ENCODE peak calls at places on chromosomes 2 and 18, in nine cellular contexts. D is NCI-H82; H is COR-L47; M is NCI-H446; R is activated T-cell treated with anti-CD3 and anti-CD28 coated beads for 48 hours; T is fibroblast of mammary gland; S is left cardiac atrium; K is stimulated activated CD8-positive, alpha-beta memory T cell treated with anti-CD3 and anti-CD28 coated beads, Interleukin-2, amount 100 ng/mL, for 1 hour; U is mesenteric fat pad. C is an unnamed sample.
A peak's percentile ranks its signal among the peaks of the same experiment; 100 is the strongest.

GRCh38 chr18:13235981-13236380 is 17.4 kb downstream of the LDLRAD4 start:
- DNase-seq in K (no peak), M (no peak), U (peak; percentile 89), D (peak; percentile 24), R (no peak), S (peak; percentile 78), H (no peak), T (no peak), C (no peak)

GRCh38 chr2:73979686-73980085 is 5.0 kb upstream of the TET3 start:
- DNase-seq in K (no peak), S (no peak), H (no peak), U (no peak), T (peak; percentile 92), D (no peak), R (no peak), M (no peak), C (no peak)

GRCh38 chr18:26717123-26717522 is 148.4 kb downstream of the AQP4 start:
- DNase-seq in H (no peak), U (no peak), R (no peak), K (no peak), D (no peak), M (no peak), T (no peak), S (no peak), C (no peak)

GRCh38 chr2:183740241-183740640 is 616.0 kb downstream of the NUP35 start:
- DNase-seq in D (no peak), K (no peak), R (no peak), U (no peak), H (no peak), S (no peak), M (no peak), T (no peak), C (no peak)

GRCh38 chr2:60818272-60818671 is 62.2 kb downstream of the PAPOLG start:
- DNase-seq in T (peak; percentile 25), U (no peak), H (no peak), R (peak; percentile 54), K (no peak), D (no peak), M (no peak), S (no peak), C (no peak)

GRCh38 chr2:3242747-3243369 is 134.8 kb downstream of the EIPR1 start:
- DNase-seq in D (no peak), M (no peak), R (no peak), S (no peak), U (no peak), H (no peak), T (peak; percentile 26), K (no peak), C (no peak)

GRCh38 chr2:88880441-88880953 is 189.0 kb downstream of the RPIA start:
- DNase-seq in T (peak; percentile 57), S (no peak), K (no peak), M (peak; percentile 58), H (peak; percentile 70), R (no peak), D (peak; percentile 73), U (no peak), C (peak; percentile 78)

GRCh38 chr2:17759805-17760204 is 5.9 kb downstream of the GEN1 start:
- DNase-seq in M (no peak), T (peak; percentile 57), U (no peak), H (no peak), K (no peak), D (no peak), S (no peak), R (no peak), C (peak; percentile 36)

GRCh38 chr2:215401896-215402379 is 33.9 kb downstream of the FN1 start:
- DNase-seq in M (no peak), T (peak; percentile 89), R (no peak), K (no peak), H (no peak), S (no peak), D (no peak), U (no peak), C (peak; percentile 33)

GRCh38 chr2:54680397-54681032 is 42.9 kb upstream of the EML6 start:
- DNase-seq in R (peak; percentile 18), H (no peak), M (no peak), U (no peak), S (no peak), D (no peak), T (peak; percentile 37), K (no peak), C (no peak)

GRCh38 chr2:113977060-113977659 is 87.3 kb downstream of the ACTR3 start:
- DNase-seq in K (no peak), T (no peak), H (no peak), D (no peak), R (no peak), M (no peak), U (no peak), S (no peak), C (no peak)

GRCh38 chr2:140680862-140681261 is 1450.0 kb downstream of the LRP1B start:
- DNase-seq in S (no peak), H (no peak), R (no peak), U (no peak), D (no peak), T (no peak), M (no peak), K (no peak), C (no peak)

GRCh38 chr2:204731996-204732395 is 186.7 kb downstream of the PARD3B start:
- DNase-seq in S (no peak), U (no peak), T (no peak), D (peak; percentile 10), K (no peak), M (no peak), H (no peak), R (no peak), C (no peak)

GRCh38 chr18:32301976-32302743 is 112.3 kb downstream of the MEP1B start:
- DNase-seq in T (peak; percentile 91), U (no peak), S (no peak), K (no peak), D (no peak), M (no peak), R (no peak), H (no peak), C (no peak)

GRCh38 chr18:47912343-47912742 is 18.1 kb downstream of the SMAD2 start:
- DNase-seq in R (no peak), D (no peak), K (no peak), T (peak; percentile 17), M (no peak), S (no peak), U (no peak), H (no peak), C (no peak)

GRCh38 chr2:37648316-37649011 is 23.0 kb downstream of the CDC42EP3 start:
- DNase-seq in K (no peak), R (no peak), H (no peak), T (no peak), D (no peak), U (no peak), M (no peak), S (peak; percentile 72), C (no peak)

GRCh38 chr2:239765076-239765845 is 259.9 kb downstream of the NDUFA10 start:
- DNase-seq in D (no peak), T (no peak), M (no peak), S (no peak), U (peak; percentile 59), H (no peak), R (no peak), K (no peak), C (no peak)

GRCh38 chr18:68648191-68648590 is 66.7 kb downstream of the TMX3 start:
- DNase-seq in D (no peak), T (peak; percentile 18), M (no peak), S (no peak), U (no peak), H (no peak), R (no peak), K (no peak), C (no peak)

GRCh38 chr2:237179161-237179560 is 93.5 kb downstream of the COPS8 start:
- DNase-seq in M (no peak), U (no peak), H (no peak), R (no peak), D (no peak), T (peak; percentile 79), K (no peak), S (no peak), C (no peak)

GRCh38 chr18:35478520-35479435 is 19.0 kb downstream of the INO80C start:
- DNase-seq in H (peak; percentile 52), U (no peak), K (no peak), R (peak; percentile 37), S (no peak), M (no peak), D (no peak), T (peak; percentile 99), C (peak; percentile 45)

GRCh38 chr2:180261976-180262375 is 254.9 kb upstream of the CWC22 start:
- DNase-seq in R (no peak), T (no peak), H (no peak), U (no peak), M (no peak), S (no peak), K (no peak), D (no peak), C (no peak)

GRCh38 chr2:138090330-138090729 is 126.1 kb downstream of the HNMT start:
- DNase-seq in K (no peak), S (no peak), H (peak; percentile 1), D (peak; percentile 47), U (no peak), M (peak; percentile 64), T (peak; percentile 65), R (no peak), C (peak; percentile 35)

GRCh38 chr2:126761256-126761980 is 105.5 kb downstream of the GYPC start:
- DNase-seq in M (no peak), H (no peak), R (no peak), K (no peak), S (no peak), U (no peak), D (no peak), T (no peak), C (no peak)

GRCh38 chr2:203730076-203730729 is 23.8 kb downstream of the CD28 start:
- DNase-seq in D (no peak), K (no peak), H (no peak), S (no peak), M (no peak), R (no peak), T (peak; percentile 26), U (no peak), C (no peak)

GRCh38 chr2:240309214-240309613 is 126.2 kb upstream of the GPC1 start:
- DNase-seq in S (no peak), H (no peak), K (no peak), R (no peak), M (no peak), T (no peak), U (peak; percentile 4), D (no peak), C (no peak)

GRCh38 chr2:99545066-99545465 is 55.2 kb upstream of the REV1 start:
- DNase-seq in U (no peak), R (no peak), S (no peak), M (no peak), K (no peak), H (no peak), D (no peak), T (no peak), C (no peak)

GRCh38 chr2:237896507-237896892 is 37.1 kb downstream of the RAMP1 start:
- DNase-seq in M (no peak), S (no peak), T (no peak), D (no peak), U (no peak), K (no peak), R (no peak), H (no peak), C (no peak)

GRCh38 chr2:175844169-175844568 is 157.9 kb downstream of the LNPK start:
- DNase-seq in H (no peak), U (no peak), M (no peak), S (no peak), D (no peak), R (no peak), T (peak; percentile 58), K (no peak), C (no peak)

GRCh38 chr2:44572196-44572900 is 210.6 kb downstream of the CAMKMT start:
- DNase-seq in K (no peak), T (peak; percentile 49), H (no peak), M (no peak), R (no peak), U (no peak), S (no peak), D (no peak), C (no peak)

GRCh38 chr2:216034065-216034464 is 20.7 kb upstream of the MREG start:
- DNase-seq in M (peak; percentile 72), R (peak; percentile 72), D (peak; percentile 81), S (peak; percentile 49), K (peak; percentile 59), H (peak; percentile 16), T (peak; percentile 83), U (no peak), C (peak; percentile 83)

GRCh38 chr2:25373269-25373981 is 31.7 kb upstream of the DNMT3A start:
- DNase-seq in K (no peak), H (peak; percentile 83), R (no peak), D (no peak), U (peak; percentile 76), T (no peak), S (no peak), M (peak; percentile 35), C (no peak)

C was measured in A673.